ENCODE peak calls at places on chromosomes 11 and 22, in nine cellular contexts. P, R, S, E, V, Z, I, Q and U are unnamed samples. For H3K4me1, the result is how much of the 10 kb centered on the place peaks cover.

GRCh38 chr22:47167056-47167455 is 404.6 kb downstream of the TBC1D22A start:
- DNase-seq in V (no peak), Z (no peak), S (no peak), P (no peak), R (no peak), I (no peak), E (no peak), Q (peak), U (no peak)

GRCh38 chr11:119361056-119361787 is 14.7 kb upstream of the MFRP start:
- DNase-seq in Z (no peak), P (peak), E (peak), Q (no peak), R (peak), S (no peak), I (peak), V (peak), U (peak)

GRCh38 chr11:62370743-62371440 is 33.6 kb downstream of the ASRGL1 start:
- DNase-seq in I (no peak), Z (no peak), P (no peak), R (no peak), E (no peak), Q (no peak), V (no peak), S (no peak), U (no peak)

GRCh38 chr11:43738600-43739409 is 58.3 kb downstream of the HSD17B12 start:
- DNase-seq in Z (no peak), E (peak), V (peak), P (peak), Q (no peak), R (peak), I (no peak), S (no peak), U (peak)

GRCh38 chr11:106668147-106668546 is 350.1 kb downstream of the GUCY1A2 start:
- DNase-seq in I (no peak), Z (no peak), E (peak), S (no peak), P (no peak), Q (no peak), R (no peak), V (no peak), U (no peak)

GRCh38 chr11:68049509-68050370 is 10.9 kb downstream of the TCIRG1 start:
- DNase-seq in Q (no peak), V (no peak), E (no peak), I (no peak), P (no peak), R (no peak), S (no peak), Z (no peak), U (no peak)

GRCh38 chr22:46798366-46799057 is 36.1 kb downstream of the TBC1D22A start:
- DNase-seq in S (peak), Q (peak), P (peak), E (peak), R (peak), I (peak), Z (no peak), V (peak), U (peak)

GRCh38 chr11:3627291-3627690 is 14.5 kb downstream of the ART5 start:
- DNase-seq in P (no peak), I (no peak), E (peak), Z (no peak), R (peak), S (no peak), V (no peak), Q (no peak), U (no peak)

GRCh38 chr11:57763568-57763967 is 2.0 kb downstream of the CTNND1 start:
- DNase-seq in P (no peak), I (peak), R (peak), E (peak), Q (no peak), Z (no peak), S (no peak), V (peak), U (no peak)

GRCh38 chr11:39365809-39366436 is 2093.5 kb downstream of the LRRC4C start:
- DNase-seq in P (no peak), S (no peak), I (no peak), R (peak), E (no peak), Q (no peak), Z (no peak), V (peak), U (no peak)

GRCh38 chr11:69245491-69246345 is 48.2 kb upstream of the MYEOV start:
- DNase-seq in V (no peak), R (no peak), Q (no peak), S (no peak), I (no peak), E (no peak), P (no peak), Z (no peak), U (no peak)

GRCh38 chr22:19759459-19759993 is 1.1 kb upstream of the TBX1 start:
- DNase-seq in R (no peak), P (no peak), Q (no peak), S (no peak), E (no peak), Z (no peak), V (no peak), I (no peak), U (no peak)

GRCh38 chr11:118659956-118660645 is 19.3 kb downstream of the TREH start:
- DNase-seq in R (peak), P (no peak), S (no peak), I (no peak), V (no peak), Q (no peak), Z (no peak), E (no peak), U (no peak)

GRCh38 chr22:24176630-24177029 is 4.7 kb upstream of the SUSD2 start:
- DNase-seq in I (no peak), Z (no peak), V (no peak), S (no peak), P (no peak), E (no peak), R (no peak), Q (no peak), U (no peak)

GRCh38 chr22:30347255-30347892 is 9.3 kb downstream of the SF3A1 start:
- DNase-seq in P (no peak), R (no peak), Z (no peak), E (no peak), I (no peak), V (no peak), Q (no peak), S (no peak), U (no peak)

GRCh38 chr11:67634366-67635230 is 4.9 kb upstream of the NUDT8 start:
- DNase-seq in I (no peak), R (peak), Q (no peak), E (no peak), P (no peak), Z (no peak), V (no peak), S (no peak), U (no peak)

GRCh38 chr11:86632499-86633269 is 39.7 kb downstream of the ME3 start:
- DNase-seq in Q (no peak), R (peak), E (peak), V (peak), S (no peak), Z (peak), I (peak), P (no peak), U (peak)

GRCh38 chr22:37486224-37486845 is at the start of gene MFNG:
- DNase-seq in P (peak), Z (no peak), S (no peak), V (peak), Q (peak), I (peak), E (peak), R (peak), U (no peak)

GRCh38 chr11:26070981-26071380 is 260.9 kb upstream of the ANO3 start:
- DNase-seq in S (no peak), R (no peak), Q (no peak), E (no peak), Z (no peak), P (no peak), V (no peak), I (no peak), U (no peak)

GRCh38 chr11:84522331-84522730 is 1104.8 kb downstream of the DLG2 start:
- DNase-seq in V (no peak), E (no peak), Q (no peak), S (no peak), R (no peak), I (no peak), P (no peak), Z (no peak), U (no peak)
- H3K4me1 ChIP-seq in V (under half), E (under half), Q (under half), S (under half), R (under half), I (under half), P (under half), Z (under half), U (under half)

GRCh38 chr22:50439314-50440250 is 35.3 kb downstream of the SBF1 start:
- DNase-seq in E (no peak), R (no peak), P (no peak), Q (no peak), S (no peak), V (no peak), Z (no peak), I (no peak), U (no peak)

GRCh38 chr22:50443202-50443601 is 31.6 kb downstream of the SBF1 start:
- DNase-seq in E (no peak), Z (no peak), I (no peak), S (no peak), P (no peak), Q (no peak), V (no peak), R (no peak), U (no peak)

GRCh38 chr22:50443801-50444625 is 30.8 kb downstream of the SBF1 start:
- DNase-seq in R (no peak), P (no peak), S (no peak), V (no peak), I (no peak), Z (no peak), Q (no peak), E (no peak), U (no peak)

GRCh38 chr22:50440544-50441249 is 34.1 kb downstream of the SBF1 start:
- DNase-seq in I (no peak), V (no peak), Z (no peak), E (no peak), P (no peak), Q (no peak), S (no peak), R (no peak), U (no peak)

DNA sequence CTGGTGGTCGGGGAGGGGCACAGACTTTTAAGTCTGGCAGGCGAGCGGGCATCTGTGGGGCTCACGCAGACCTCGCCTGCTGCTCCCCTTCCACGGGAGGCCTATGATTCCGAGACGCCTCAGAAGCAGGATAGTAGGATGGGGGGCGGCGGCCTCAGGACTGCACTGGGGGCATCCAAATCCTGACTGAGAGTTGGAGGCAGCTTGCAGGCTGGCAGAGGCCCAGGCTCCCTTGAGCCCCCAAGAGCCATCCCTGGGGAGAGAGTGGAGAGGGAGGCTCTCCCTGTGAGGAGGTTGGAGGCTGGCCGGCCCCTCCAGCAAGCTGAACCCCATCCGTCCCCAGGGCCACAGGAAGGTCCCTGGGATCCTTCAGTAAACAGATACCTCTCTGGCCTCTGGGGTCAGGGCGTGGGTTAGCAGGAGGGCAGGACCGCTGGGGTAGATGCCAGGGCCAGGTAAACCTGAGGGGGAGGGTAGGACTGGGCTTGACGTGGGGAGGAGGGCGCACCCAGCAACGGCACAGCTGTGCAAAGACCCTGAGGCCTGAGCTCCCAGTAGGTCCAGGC is 33.3 kb downstream of the SBF1 start:
- DNase-seq in E (no peak), I (no peak), R (no peak), P (no peak), V (no peak), Q (no peak), Z (no peak), S (no peak), U (no peak)
- H3K4me1 ChIP-seq in E (under half), I (under half), R (under half), P (under half), V (under half), Q (under half), Z (under half), S (under half), U (under half)

DNA sequence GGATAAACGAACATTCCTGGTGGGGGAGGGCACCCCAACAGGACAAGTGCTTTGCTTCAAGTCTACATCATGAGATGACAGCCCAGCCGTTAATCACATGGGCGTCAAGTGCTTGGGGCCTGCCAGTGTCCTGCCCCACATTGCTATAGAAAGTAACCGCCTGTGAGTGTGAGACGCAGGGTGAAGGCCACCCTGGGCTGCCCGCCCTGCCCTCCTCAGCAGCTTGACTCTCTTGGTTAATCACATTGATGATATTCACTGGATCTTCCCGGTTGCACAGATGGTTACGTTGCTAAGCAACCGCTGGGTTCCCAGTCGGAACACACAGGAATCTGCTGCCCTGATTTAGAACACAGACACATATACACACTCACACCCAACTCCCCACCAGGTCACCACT is 79.3 kb downstream of the CTTN start:
- DNase-seq in V (no peak), Z (no peak), E (no peak), P (no peak), Q (no peak), R (no peak), I (no peak), S (no peak), U (no peak)
- H3K4me1 ChIP-seq in V (under half), Z (under half), E (under half), P (under half), Q (under half), R (under half), I (under half), S (under half), U (under half)

GRCh38 chr22:26643368-26644100 is 13.9 kb upstream of the MIAT start:
- DNase-seq in Z (no peak), Q (no peak), P (no peak), E (no peak), S (no peak), I (no peak), R (no peak), V (no peak), U (no peak)

GRCh38 chr22:26646158-26646557 is 11.2 kb upstream of the MIAT start:
- DNase-seq in Z (no peak), V (no peak), R (no peak), P (no peak), S (no peak), Q (no peak), E (peak), I (no peak), U (no peak)

GRCh38 chr22:26648011-26648497 is 9.3 kb upstream of the MIAT start:
- DNase-seq in P (peak), I (no peak), R (no peak), Z (no peak), S (no peak), E (no peak), V (no peak), Q (no peak), U (no peak)

GRCh38 chr22:26642465-26643367 is 14.7 kb upstream of the MIAT start:
- DNase-seq in E (no peak), S (no peak), I (no peak), Z (no peak), V (no peak), Q (no peak), P (peak), R (no peak), U (no peak)
- H3K4me1 ChIP-seq in E (under half), S (under half), I (under half), Z (under half), V (under half), Q (under half), P (under half), R (under half), U (under half)

DNA sequence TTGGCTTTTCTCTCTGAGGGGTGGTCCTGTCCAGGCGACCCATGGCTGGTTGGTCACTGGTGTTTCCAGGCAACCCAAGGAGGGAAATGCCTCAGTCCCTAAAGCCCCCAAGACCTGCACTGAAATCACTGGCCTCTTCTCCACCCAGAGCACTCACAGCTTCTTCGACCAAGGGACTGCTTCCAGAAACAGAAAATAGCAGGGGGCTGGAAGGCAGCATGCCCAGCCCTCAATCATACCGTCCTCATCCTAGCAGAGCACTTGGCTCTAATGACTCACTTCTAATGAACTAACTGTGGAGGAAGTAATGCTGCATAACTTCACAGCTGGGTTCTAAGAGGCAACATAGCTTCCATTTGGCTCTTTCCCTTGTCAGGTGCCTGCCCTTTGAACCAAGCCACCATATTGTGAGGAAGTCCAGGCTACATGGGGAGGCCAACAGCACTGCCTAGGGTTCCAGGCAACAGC is 27.6 kb downstream of the DKK3 start:
- DNase-seq in Z (no peak), S (no peak), I (no peak), Q (no peak), E (peak), R (no peak), V (no peak), P (no peak), U (no peak)
- H3K4me1 ChIP-seq in Z (half or more), S (under half), I (half or more), Q (under half), E (half or more), R (under half), V (under half), P (under half), U (under half)